ENCODE peak calls at places on chromosomes 3 and 15, in four cellular contexts. X is IMR-90, O is H1, V is H9. A is an unnamed sample.

GRCh38 chr3:145243875-145244274 is 917.1 kb downstream of the PLOD2 start:
- DNase-seq in X (peak; percentile 53), O (no peak), V (no peak), A (no peak)

GRCh38 chr3:160754371-160754854 is 1.6 kb upstream of the PPM1L start:
- DNase-seq in X (peak; percentile 53), O (peak; percentile 69), V (peak; percentile 54), A (peak; percentile 67)

GRCh38 chr3:152100491-152101086 is 168.1 kb upstream of the MBNL1 start:
- DNase-seq in X (no peak), O (no peak), V (no peak), A (peak; percentile 94)

GRCh38 chr15:91338763-91339162 is 238.7 kb downstream of the SV2B start:
- DNase-seq in X (peak; percentile 40), O (peak; percentile 54), V (peak; percentile 41), A (peak; percentile 66)

GRCh38 chr15:80587816-80588456 is 107.2 kb upstream of the ABHD17C start:
- DNase-seq in X (peak; percentile 81), O (no peak), V (peak; percentile 20), A (no peak)

GRCh38 chr15:67444100-67444499 is 76.8 kb upstream of the C15orf61 start:
- DNase-seq in X (no peak), O (no peak), V (no peak), A (no peak)

GRCh38 chr15:89179966-89180875 is 41.2 kb downstream of the RLBP1 start:
- DNase-seq in X (peak; percentile 32), O (no peak), V (no peak), A (no peak)

GRCh38 chr15:69129026-69129385 is 31.4 kb upstream of the GLCE start:
- DNase-seq in X (no peak), O (no peak), V (no peak), A (no peak)

GRCh38 chr3:146421814-146422748 is 47.3 kb downstream of the PLSCR2 start:
- DNase-seq in X (peak; percentile 82), O (no peak), V (no peak), A (no peak)

GRCh38 chr3:62211675-62212429 is 161.5 kb downstream of the FEZF2 start:
- DNase-seq in X (no peak), O (no peak), V (no peak), A (peak; percentile 46)

GRCh38 chr3:5072100-5072816 is 49.8 kb upstream of the ARL8B start:
- DNase-seq in X (no peak), O (no peak), V (no peak), A (no peak)

GRCh38 chr3:51944541-51945021 is 2.4 kb downstream of the PARP3 start:
- DNase-seq in X (no peak), O (no peak), V (no peak), A (no peak)

GRCh38 chr3:195442573-195443390 is at the start of gene ACAP2:
- DNase-seq in X (peak; percentile 99), O (peak; percentile 100), V (peak; percentile 100), A (peak; percentile 100)
- H4K5ac ChIP-seq in X (peak within 1 kb of the TSS; percentile 50), O (peak within 1 kb of the TSS; percentile 41), V (no peak within 1 kb of the TSS), A (no peak within 1 kb of the TSS)

DNA sequence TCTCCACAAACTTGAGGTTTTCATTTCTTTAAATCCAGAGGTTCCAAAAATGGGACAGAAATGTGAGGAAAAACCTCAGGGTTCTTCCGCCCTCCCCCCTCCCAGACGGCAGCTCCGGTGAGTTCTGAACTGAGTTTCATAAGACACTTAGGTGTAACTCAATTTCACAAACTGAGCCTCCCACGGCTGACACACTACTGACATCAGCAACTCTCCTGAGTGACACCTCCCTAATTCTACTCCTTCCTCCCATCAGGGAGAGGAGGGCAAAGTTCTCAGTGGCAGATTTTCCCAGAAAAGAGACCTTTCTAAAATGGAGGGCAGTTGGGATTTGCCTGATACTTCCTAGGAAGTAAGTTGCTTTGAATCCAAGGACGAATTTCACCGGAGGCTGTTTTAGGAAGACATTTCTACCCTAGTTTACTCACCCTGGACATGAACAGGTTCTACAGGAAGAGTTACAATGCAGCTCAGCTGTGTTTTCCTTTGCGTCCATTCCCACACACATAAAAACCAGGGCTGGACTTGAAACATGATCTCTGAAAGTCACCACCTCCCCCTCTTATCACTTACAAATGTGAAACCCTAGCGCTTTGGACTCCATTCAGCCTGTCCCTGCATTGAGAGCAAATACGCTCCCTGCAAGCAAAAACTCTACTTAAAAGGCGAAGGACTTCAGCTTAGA is 78.1 kb upstream of the LMOD3 start:
- DNase-seq in X (peak; percentile 19), O (no peak), V (no peak), A (peak; percentile 62)
- H3K4ac ChIP-seq in X (no peak overlapping the region), O (no peak overlapping the region), V (no peak overlapping the region), A (no peak overlapping the region)

GRCh38 chr3:119221779-119222320 is 18.8 kb downstream of the B4GALT4 start:
- DNase-seq in X (peak; percentile 70), O (no peak), V (no peak), A (no peak)

GRCh38 chr3:119220198-119220597 is 20.5 kb downstream of the B4GALT4 start:
- DNase-seq in X (no peak), O (no peak), V (no peak), A (no peak)

GRCh38 chr3:119219069-119219468 is 21.6 kb downstream of the B4GALT4 start:
- DNase-seq in X (no peak), O (no peak), V (no peak), A (no peak)

GRCh38 chr3:119222400-119222799 is 18.3 kb downstream of the B4GALT4 start:
- DNase-seq in X (no peak), O (no peak), V (no peak), A (no peak)

DNA sequence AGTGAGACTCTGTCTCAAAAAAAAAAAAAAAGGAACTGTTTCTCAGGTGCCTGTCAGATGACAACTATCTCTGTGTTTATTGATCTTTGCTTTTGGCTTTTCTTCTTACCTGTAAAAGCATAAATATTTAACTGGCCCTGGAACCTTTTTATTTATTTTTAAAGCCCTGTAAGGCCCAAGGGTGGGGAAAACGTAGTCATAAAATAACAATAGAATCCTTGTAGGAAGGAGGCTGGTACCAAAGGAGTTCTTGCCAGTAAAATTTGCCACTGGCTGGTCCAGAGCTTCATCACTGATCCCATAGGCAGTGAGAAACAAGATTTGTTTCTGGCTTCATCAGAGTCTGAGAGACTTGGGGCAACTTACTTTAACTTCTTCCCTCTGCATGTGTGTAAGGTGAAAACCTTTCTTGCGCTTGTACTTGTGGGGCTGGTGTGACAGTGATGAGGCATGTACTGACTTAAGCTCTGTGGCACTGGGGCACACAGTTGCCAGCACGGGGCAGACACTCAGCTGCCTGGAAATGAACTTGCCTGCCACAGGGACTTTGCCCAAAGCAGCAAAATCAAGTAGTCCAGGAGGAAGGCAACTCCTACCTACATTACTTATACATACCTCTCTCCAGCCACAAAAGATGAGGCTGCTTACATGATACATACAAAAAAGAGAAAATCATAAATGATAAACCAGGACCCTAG is 19.6 kb downstream of the B4GALT4 start:
- DNase-seq in X (no peak), O (no peak), V (no peak), A (no peak)
- H4K5ac ChIP-seq in X (no peak overlapping the region), O (no peak overlapping the region), V (no peak overlapping the region), A (no peak overlapping the region)

DNA sequence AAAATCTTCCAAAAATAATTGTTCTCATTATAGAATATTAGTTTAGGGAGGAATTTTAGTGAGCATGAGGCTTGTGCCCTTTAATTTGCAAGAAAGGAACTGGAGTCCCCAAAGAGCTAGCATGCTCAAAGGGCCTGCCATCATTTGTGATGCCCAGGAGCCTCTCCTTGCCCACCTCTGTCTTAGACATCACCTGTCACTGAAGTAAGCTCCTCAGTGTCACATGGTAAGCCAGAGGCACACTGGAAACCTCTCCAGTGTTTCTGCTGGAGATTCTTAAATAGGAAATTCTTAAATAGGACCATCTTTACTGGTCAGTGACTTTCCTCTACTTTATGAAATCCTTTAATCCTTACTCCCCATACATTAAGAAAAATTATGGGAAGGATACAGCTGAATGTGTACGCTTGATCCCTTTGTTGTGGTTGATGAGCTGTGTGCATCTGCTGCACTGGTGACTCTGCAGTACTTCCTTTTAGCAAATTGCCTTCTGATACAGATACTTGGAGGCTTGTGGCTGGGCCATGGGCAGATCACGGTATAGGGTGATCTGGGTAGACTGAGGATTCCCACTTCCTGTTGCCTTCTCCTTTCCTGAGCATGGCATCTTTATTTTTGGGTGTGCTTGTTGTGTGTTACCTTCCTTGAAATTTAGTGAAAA is 197.4 kb downstream of the KLHL25 start:
- DNase-seq in X (no peak), O (no peak), V (no peak), A (no peak)
- H3K4ac ChIP-seq in X (no peak overlapping the region), O (no peak overlapping the region), V (no peak overlapping the region), A (no peak overlapping the region)

DNA sequence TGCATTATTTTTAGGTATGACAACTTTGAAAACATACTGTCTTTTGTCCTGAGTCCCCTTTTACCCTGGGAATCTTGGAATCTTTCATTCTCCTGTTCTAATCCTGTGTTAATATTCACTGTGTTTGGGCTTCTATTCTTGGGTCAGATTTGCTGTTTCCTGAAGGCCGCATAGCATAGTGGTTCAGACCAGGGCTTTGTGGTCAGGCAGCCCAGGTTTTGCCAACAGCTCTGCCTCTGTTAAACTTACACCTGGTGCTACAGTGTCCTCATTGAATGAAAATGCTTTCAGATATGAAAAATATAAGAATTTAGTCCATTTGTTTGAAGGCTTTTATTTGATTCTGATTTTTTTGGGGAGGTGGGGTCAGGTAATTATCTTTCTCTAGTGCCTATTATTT is 58.4 kb downstream of the SLC25A26 start:
- DNase-seq in X (no peak), O (no peak), V (no peak), A (no peak)
- H4K5ac ChIP-seq in X (no peak overlapping the region), O (no peak overlapping the region), V (no peak overlapping the region), A (no peak overlapping the region)

GRCh38 chr3:49006591-49007067 is 562 bp upstream of the WDR6 start:
- DNase-seq in X (peak; percentile 63), O (no peak), V (no peak), A (no peak)
- H3K4ac ChIP-seq in X (peak overlapping the region; percentile 88), O (peak overlapping the region; percentile 6), V (no peak overlapping the region), A (peak overlapping the region; percentile 25)

GRCh38 chr15:60815321-60815720 is 336.4 kb upstream of the ICE2 start:
- DNase-seq in X (no peak), O (no peak), V (no peak), A (no peak)

GRCh38 chr15:60819860-60820259 is 340.9 kb upstream of the ICE2 start:
- DNase-seq in X (no peak), O (no peak), V (no peak), A (no peak)

GRCh38 chr15:60809375-60809774 is 330.4 kb upstream of the ICE2 start:
- DNase-seq in X (no peak), O (no peak), V (no peak), A (no peak)

GRCh38 chr15:60814062-60814461 is 335.1 kb upstream of the ICE2 start:
- DNase-seq in X (no peak), O (no peak), V (no peak), A (no peak)

DNA sequence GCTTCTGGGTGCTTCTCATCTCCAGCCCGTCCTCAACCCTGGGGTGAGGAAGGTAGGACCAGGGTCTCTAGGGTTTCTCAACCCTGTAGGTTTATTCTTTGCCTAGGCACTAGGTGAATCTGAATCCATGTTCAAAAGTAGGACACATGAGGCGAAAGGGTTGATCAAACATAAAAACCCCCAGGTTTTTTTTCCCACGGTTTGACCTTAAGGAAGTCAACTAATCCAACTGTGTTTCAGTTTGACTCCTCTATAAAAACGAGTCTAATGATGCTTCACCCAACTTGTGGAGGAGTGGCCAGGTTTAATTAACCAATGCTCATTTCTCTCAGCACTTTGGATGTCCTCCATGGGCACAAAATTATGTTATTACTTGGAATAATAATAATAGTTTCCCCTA is 335.9 kb upstream of the ICE2 start:
- DNase-seq in X (no peak), O (no peak), V (no peak), A (no peak)
- H4K5ac ChIP-seq in X (no peak overlapping the region), O (no peak overlapping the region), V (no peak overlapping the region), A (no peak overlapping the region)

GRCh38 chr15:101781927-101782326 is 21.4 kb upstream of the OR4F6 start:
- DNase-seq in X (no peak), O (no peak), V (peak; percentile 77), A (peak; percentile 39)

GRCh38 chr15:101784644-101785043 is 18.7 kb upstream of the OR4F6 start:
- DNase-seq in X (no peak), O (no peak), V (no peak), A (no peak)
- H3K4ac ChIP-seq in X (no peak overlapping the region), O (no peak overlapping the region), V (no peak overlapping the region), A (no peak overlapping the region)

A was measured in mesendoderm.